ENCODE peak calls at places on chromosomes 6 and 20, in five cellular contexts. K is heart left ventricle, C is Peyer's patch, Z is gastrocnemius medialis, O is right lobe of liver. X is an unnamed sample.

GRCh38 chr6:166632731-166633130 is 5.7 kb upstream of the RPS6KA2 start:
- DNase-seq in Z (no peak), C (no peak), O (no peak), K (no peak), X (no peak)

GRCh38 chr6:49462599-49462926 is 490 bp downstream of the MMUT start:
- DNase-seq in K (no peak), Z (no peak), O (no peak), C (no peak), X (no peak)

GRCh38 chr6:129575378-129576118 is 134.4 kb downstream of the ARHGAP18 start:
- DNase-seq in Z (no peak), O (no peak), K (no peak), C (no peak), X (no peak)

GRCh38 chr6:160678744-160679401 is 14.8 kb upstream of the LPA start:
- DNase-seq in K (no peak), O (peak), C (no peak), Z (no peak), X (no peak)

GRCh38 chr6:95169790-95170189 is 407.5 kb upstream of the MANEA start:
- DNase-seq in K (no peak), Z (no peak), O (no peak), C (no peak), X (no peak)

GRCh38 chr6:1405221-1405620 is 15.8 kb downstream of the FOXF2 start:
- DNase-seq in Z (no peak), C (no peak), K (no peak), O (no peak), X (no peak)

GRCh38 chr20:58246346-58246745 is 17.9 kb upstream of the ANKRD60 start:
- DNase-seq in O (no peak), C (no peak), K (no peak), Z (no peak), X (no peak)

GRCh38 chr20:8671366-8671943 is 397.4 kb upstream of the PLCB4 start:
- DNase-seq in Z (no peak), K (no peak), O (no peak), C (no peak), X (no peak)

GRCh38 chr6:65997539-65997938 is 290.5 kb upstream of the EYS start:
- DNase-seq in O (no peak), Z (no peak), C (no peak), K (no peak), X (no peak)

GRCh38 chr6:169903122-169903521 is 151.7 kb downstream of the ERMARD start:
- DNase-seq in Z (no peak), O (no peak), C (no peak), K (no peak), X (no peak)

GRCh38 chr20:24639167-24639548 is 169.7 kb downstream of the SYNDIG1 start:
- DNase-seq in O (no peak), C (no peak), Z (no peak), K (no peak), X (no peak)

GRCh38 chr6:46323312-46323965 is 152.7 kb upstream of the ENPP5 start:
- DNase-seq in C (no peak), O (no peak), K (no peak), Z (peak), X (no peak)

GRCh38 chr20:63591147-63591533 is 17.1 kb upstream of the HELZ2 start:
- DNase-seq in K (no peak), O (no peak), C (no peak), Z (no peak), X (no peak)

GRCh38 chr6:40355532-40355931 is 231.6 kb downstream of the LRFN2 start:
- DNase-seq in C (no peak), K (peak), O (no peak), Z (no peak), X (no peak)

GRCh38 chr6:119353696-119354095 is 4.1 kb upstream of the MAN1A1 start:
- DNase-seq in O (no peak), K (no peak), C (no peak), Z (no peak), X (no peak)

DNA sequence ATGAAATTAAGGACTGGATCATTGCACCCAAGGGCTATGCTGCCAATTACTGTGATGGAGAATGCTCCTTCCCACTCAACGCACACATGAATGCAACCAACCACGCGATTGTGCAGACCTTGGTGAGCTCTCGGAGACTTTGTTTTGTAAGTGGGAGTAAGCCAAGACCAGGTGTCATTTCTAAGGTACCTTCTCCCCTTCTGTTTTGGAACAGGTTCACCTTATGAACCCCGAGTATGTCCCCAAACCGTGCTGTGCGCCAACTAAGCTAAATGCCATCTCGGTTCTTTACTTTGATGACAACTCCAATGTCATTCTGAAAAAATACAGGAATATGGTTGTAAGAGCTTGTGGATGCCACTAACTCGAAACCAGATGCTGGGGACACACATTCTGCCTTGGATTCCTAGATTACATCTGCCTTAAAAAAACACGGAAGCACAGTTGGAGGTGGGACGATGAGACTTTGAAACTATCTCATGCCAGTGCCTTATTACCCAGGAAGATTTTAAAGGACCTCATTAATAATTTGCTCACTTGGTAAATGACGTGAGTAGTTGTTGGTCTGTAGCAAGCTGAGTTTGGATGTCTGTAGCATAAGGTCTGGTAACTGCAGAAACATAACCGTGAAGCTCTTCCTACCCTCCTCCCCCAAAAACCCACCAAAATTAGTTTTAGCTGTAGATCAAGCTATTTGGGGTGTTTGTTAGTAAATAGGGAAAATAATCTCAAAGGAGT is 30.4 kb downstream of the TXNDC5 start:
- DNase-seq in C (no peak), O (no peak), K (no peak), Z (no peak), X (no peak)
- TF ChIP-seq POLR2A in C (no peak), O (no peak), K (no peak), Z (no peak), X (no peak)

GRCh38 chr6:20402181-20403079 is 751 bp downstream of the E2F3 start:
- DNase-seq in C (peak), Z (peak), K (peak), O (peak), X (no peak)
- TF ChIP-seq POLR2A in C (no peak), Z (no peak), K (no peak), O (no peak), X (no peak)

GRCh38 chr20:13220194-13220856 is 749 bp upstream of the ISM1 start:
- DNase-seq in C (peak), K (peak), Z (peak), O (peak), X (peak)
- TF ChIP-seq POLR2A in C (no peak), K (no peak), Z (no peak), O (peak), X (no peak)

DNA sequence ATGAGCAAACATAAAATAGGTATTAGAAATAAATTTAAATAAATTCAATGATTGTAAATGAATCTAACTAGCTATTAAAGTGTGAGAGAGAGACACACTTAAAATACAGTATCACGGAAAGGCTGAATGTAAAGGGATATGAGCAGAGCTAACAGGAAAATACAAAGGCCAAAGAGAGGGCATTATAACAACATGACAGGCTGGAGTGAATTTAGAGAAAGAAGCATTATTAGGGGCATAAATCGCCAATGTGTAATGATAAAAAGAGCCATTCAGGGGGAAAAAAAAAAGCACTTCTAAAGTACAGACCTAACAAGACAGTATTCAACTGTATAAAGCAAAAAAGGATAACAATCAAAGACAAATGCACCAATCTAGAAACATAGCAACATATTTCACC is 28.1 kb downstream of the DACT2 start:
- DNase-seq in C (no peak), Z (no peak), O (no peak), K (no peak), X (no peak)
- TF ChIP-seq POLR2A in C (no peak), Z (no peak), O (no peak), K (no peak), X (no peak)

GRCh38 chr6:54846243-54846856 is at the start of gene FAM83B:
- DNase-seq in Z (peak), O (no peak), C (no peak), K (no peak), X (no peak)
- TF ChIP-seq POLR2A in Z (no peak), O (no peak), C (peak), K (no peak), X (no peak)

DNA sequence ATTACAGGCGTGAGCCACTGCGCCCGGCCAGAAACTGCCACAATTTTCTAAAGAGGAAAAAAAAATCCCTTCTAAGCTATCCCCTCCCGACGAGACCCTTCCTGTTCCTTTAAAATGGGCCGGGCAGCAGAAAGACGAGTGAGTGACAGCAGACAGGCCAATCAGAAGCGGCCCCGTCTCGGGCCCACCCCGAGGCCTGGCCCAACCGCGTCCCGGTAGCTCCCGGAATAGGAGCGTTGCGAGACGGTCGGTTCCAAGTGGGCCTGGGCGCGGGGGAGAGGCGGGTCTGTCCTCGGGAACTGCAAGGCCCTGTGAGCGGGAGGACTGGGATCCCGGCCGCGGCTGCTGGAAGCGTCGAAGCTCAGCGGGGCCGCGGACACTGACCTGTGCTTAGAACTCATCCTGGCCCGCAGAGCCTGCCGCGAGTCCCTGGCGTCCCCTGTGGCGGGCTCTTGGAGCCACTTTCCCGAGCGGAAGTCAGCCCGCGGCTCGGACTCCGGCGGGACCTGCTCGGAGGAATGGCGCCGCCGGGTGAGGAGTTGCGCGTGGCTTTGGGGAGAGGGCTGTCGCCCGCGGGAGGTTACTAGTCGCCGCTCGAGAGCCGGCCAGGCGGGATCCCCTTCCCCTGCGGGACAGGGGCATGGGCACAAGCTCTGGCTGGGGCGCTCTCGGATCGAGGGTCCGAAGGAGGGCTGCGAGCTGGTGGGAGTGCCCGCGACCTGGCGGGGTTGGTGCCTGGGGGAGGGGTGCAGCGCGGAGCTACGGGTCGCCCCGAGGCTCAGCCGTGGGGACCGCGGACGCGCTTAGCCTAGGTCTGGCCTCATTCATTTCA is at the start of the genes MROH8 and RPN2:
- DNase-seq in K (peak), C (peak), Z (peak), O (peak), X (peak)
- TF ChIP-seq POLR2A in K (peak), C (peak), Z (peak), O (peak), X (peak)